ENCODE peak calls at places on chromosomes 3 and 15, in nine cellular contexts. N is mucosa of gallbladder; V is ELR; Z is breast epithelium; Y is upper lobe of left lung; J is stimulated activated CD4-positive, alpha-beta T cell treated with anti-CD3 and anti-CD28 coated beads, Interleukin-2, amount 100 ng/mL, for 48 hours; B is heart right ventricle; U is esophagus muscularis mucosa; M is activated T-helper 9 cell treated with anti-CD3 and anti-CD28 coated beads, Interleukin-2, amount 50 U/mL, for 16 hours. K is an unnamed sample.

GRCh38 chr3:165078293-165078692 is at the start of gene SI:
- DNase-seq in N (no peak), V (no peak), Z (no peak), Y (no peak), J (no peak), B (no peak), U (no peak), M (no peak), K (no peak)

GRCh38 chr3:152309031-152309430 is 40.3 kb downstream of the MBNL1 start:
- DNase-seq in N (no peak), V (no peak), Z (no peak), Y (no peak), J (no peak), B (no peak), U (no peak), M (no peak), K (no peak)

GRCh38 chr3:36295206-36295760 is 85.0 kb upstream of the STAC start:
- DNase-seq in N (no peak), V (no peak), Z (no peak), Y (no peak), J (no peak), B (no peak), U (no peak), M (no peak), K (no peak)

GRCh38 chr3:177930771-177931170 is 605.5 kb upstream of the KCNMB2 start:
- DNase-seq in N (no peak), V (no peak), Z (no peak), Y (no peak), J (no peak), B (no peak), U (no peak), M (no peak), K (no peak)

GRCh38 chr3:71022552-71023335 is 560.8 kb downstream of the FOXP1 start:
- DNase-seq in N (no peak), V (peak), Z (no peak), Y (no peak), J (no peak), B (no peak), U (no peak), M (no peak), K (no peak)

GRCh38 chr3:157290761-157291160 is 130.8 kb upstream of the CCNL1 start:
- DNase-seq in N (no peak), V (peak), Z (no peak), Y (no peak), J (no peak), B (no peak), U (no peak), M (no peak), K (no peak)

GRCh38 chr15:71485094-71485693 is 325.2 kb upstream of the NR2E3 start:
- DNase-seq in N (no peak), V (peak), Z (no peak), Y (no peak), J (no peak), B (no peak), U (no peak), M (no peak), K (no peak)

GRCh38 chr3:52121459-52121795 is 32.8 kb downstream of the POC1A start:
- DNase-seq in N (peak), V (no peak), Z (no peak), Y (no peak), J (no peak), B (peak), U (no peak), M (no peak), K (no peak)

GRCh38 chr3:12479919-12480425 is 4.3 kb upstream of the TSEN2 start:
- DNase-seq in N (peak), V (peak), Z (no peak), Y (peak), J (no peak), B (peak), U (no peak), M (no peak), K (no peak)

GRCh38 chr15:33086500-33087141 is 107.9 kb downstream of the FMN1 start:
- DNase-seq in N (no peak), V (peak), Z (no peak), Y (no peak), J (no peak), B (no peak), U (no peak), M (no peak), K (no peak)

GRCh38 chr3:42503957-42504333 is 1.5 kb downstream of the VIPR1 start:
- DNase-seq in N (no peak), V (no peak), Z (peak), Y (no peak), J (no peak), B (peak), U (no peak), M (no peak), K (peak)

GRCh38 chr3:138458774-138459499 is 24.5 kb downstream of the ESYT3 start:
- DNase-seq in N (peak), V (no peak), Z (peak), Y (no peak), J (no peak), B (no peak), U (no peak), M (no peak), K (no peak)

GRCh38 chr15:67937153-67937761 is 97.4 kb upstream of the RNU6-1 start:
- DNase-seq in N (no peak), V (peak), Z (peak), Y (no peak), J (no peak), B (no peak), U (no peak), M (no peak), K (no peak)

GRCh38 chr3:24640330-24640877 is 145.8 kb upstream of the THRB start:
- DNase-seq in N (no peak), V (peak), Z (no peak), Y (no peak), J (no peak), B (no peak), U (no peak), M (no peak), K (no peak)

GRCh38 chr3:184222521-184222920 is 6.9 kb upstream of the VWA5B2 start:
- DNase-seq in N (no peak), V (no peak), Z (no peak), Y (no peak), J (no peak), B (no peak), U (no peak), M (no peak), K (no peak)

GRCh38 chr15:59611277-59612260 is at the start of gene GCNT3:
- DNase-seq in N (peak), V (peak), Z (no peak), Y (no peak), J (no peak), B (no peak), U (no peak), M (no peak), K (no peak)